ENCODE peak calls at places on chromosomes 16 and 17, in eight cellular contexts. K, I, M, S, A, W, C and R are unnamed samples.

GRCh38 chr17:44343510-44344209 is 1.4 kb upstream of the GRN start:
- DNase-seq in K (no peak), I (no peak), M (no peak), S (no peak), A (no peak), W (peak; percentile 1), C (no peak), R (no peak)

GRCh38 chr17:30290696-30291570 is 811 bp downstream of the BLMH start:
- DNase-seq in K (peak; percentile 45), I (peak; percentile 21), M (peak; percentile 57), S (peak; percentile 85), A (no peak), W (peak; percentile 79), C (peak; percentile 58), R (peak; percentile 64)

GRCh38 chr16:14600164-14600563 is 29.9 kb downstream of the PARN start:
- DNase-seq in K (peak; percentile 51), I (peak; percentile 41), M (peak; percentile 54), S (no peak), A (peak; percentile 10), W (peak; percentile 34), C (no peak), R (no peak)

GRCh38 chr17:74742153-74742515 is 5.1 kb downstream of the RAB37 start:
- DNase-seq in K (no peak), I (peak; percentile 31), M (peak; percentile 37), S (no peak), A (no peak), W (no peak), C (peak; percentile 71), R (no peak)

GRCh38 chr17:61411944-61412859 is 12.6 kb downstream of the TBX2 start:
- DNase-seq in K (peak; percentile 86), I (peak; percentile 75), M (peak; percentile 70), S (peak; percentile 81), A (peak; percentile 49), W (peak; percentile 92), C (peak; percentile 83), R (peak; percentile 96)

GRCh38 chr17:38911081-38911730 is 14.2 kb upstream of the LASP1NB start:
- DNase-seq in K (no peak), I (no peak), M (no peak), S (no peak), A (no peak), W (no peak), C (no peak), R (peak; percentile 11)

GRCh38 chr17:4607261-4607731 is 23.0 kb downstream of the SMTNL2 start:
- DNase-seq in K (peak; percentile 68), I (no peak), M (no peak), S (no peak), A (no peak), W (no peak), C (no peak), R (peak; percentile 58)

GRCh38 chr17:17900615-17901520 is 64.1 kb upstream of the SREBF1 start:
- DNase-seq in K (peak; percentile 98), I (peak; percentile 94), M (peak; percentile 89), S (peak; percentile 77), A (peak; percentile 78), W (no peak), C (peak; percentile 72), R (peak; percentile 89)

GRCh38 chr17:30393911-30394867 is 15.5 kb downstream of the CPD start:
- DNase-seq in K (no peak), I (no peak), M (no peak), S (no peak), A (no peak), W (no peak), C (no peak), R (no peak)

GRCh38 chr17:43599046-43599395 is 52.9 kb upstream of the ETV4 start:
- DNase-seq in K (no peak), I (no peak), M (no peak), S (no peak), A (no peak), W (no peak), C (no peak), R (no peak)

GRCh38 chr17:40371261-40371929 is 6.9 kb upstream of the GJD3 start:
- DNase-seq in K (no peak), I (no peak), M (no peak), S (no peak), A (peak; percentile 19), W (no peak), C (no peak), R (no peak)

GRCh38 chr16:49464093-49464492 is 90.5 kb downstream of the C16orf78 start:
- DNase-seq in K (no peak), I (no peak), M (no peak), S (no peak), A (no peak), W (no peak), C (no peak), R (no peak)

GRCh38 chr16:67764153-67764552 is 42.2 kb downstream of the RANBP10 start:
- DNase-seq in K (peak; percentile 10), I (no peak), M (peak; percentile 26), S (no peak), A (no peak), W (no peak), C (no peak), R (no peak)

GRCh38 chr17:40548982-40549680 is 16.1 kb downstream of the CCR7 start:
- DNase-seq in K (peak; percentile 85), I (peak; percentile 98), M (peak; percentile 87), S (peak; percentile 44), A (no peak), W (no peak), C (peak; percentile 40), R (peak; percentile 85)

GRCh38 chr17:15462962-15463361 is 4.5 kb downstream of the CDRT4 start:
- DNase-seq in K (peak; percentile 27), I (peak; percentile 77), M (no peak), S (no peak), A (no peak), W (no peak), C (no peak), R (no peak)

GRCh38 chr17:44320066-44320465 is 4.6 kb downstream of the SLC25A39 start:
- DNase-seq in K (no peak), I (no peak), M (no peak), S (no peak), A (no peak), W (no peak), C (no peak), R (no peak)

GRCh38 chr17:79048826-79049755 is 25.1 kb downstream of the C1QTNF1 start:
- DNase-seq in K (no peak), I (no peak), M (no peak), S (no peak), A (no peak), W (no peak), C (no peak), R (no peak)

GRCh38 chr16:28935924-28936783 is 4.4 kb downstream of the CD19 start:
- DNase-seq in K (peak; percentile 87), I (peak; percentile 42), M (peak; percentile 85), S (peak; percentile 38), A (peak; percentile 69), W (peak; percentile 69), C (peak; percentile 89), R (peak; percentile 94)

DNA sequence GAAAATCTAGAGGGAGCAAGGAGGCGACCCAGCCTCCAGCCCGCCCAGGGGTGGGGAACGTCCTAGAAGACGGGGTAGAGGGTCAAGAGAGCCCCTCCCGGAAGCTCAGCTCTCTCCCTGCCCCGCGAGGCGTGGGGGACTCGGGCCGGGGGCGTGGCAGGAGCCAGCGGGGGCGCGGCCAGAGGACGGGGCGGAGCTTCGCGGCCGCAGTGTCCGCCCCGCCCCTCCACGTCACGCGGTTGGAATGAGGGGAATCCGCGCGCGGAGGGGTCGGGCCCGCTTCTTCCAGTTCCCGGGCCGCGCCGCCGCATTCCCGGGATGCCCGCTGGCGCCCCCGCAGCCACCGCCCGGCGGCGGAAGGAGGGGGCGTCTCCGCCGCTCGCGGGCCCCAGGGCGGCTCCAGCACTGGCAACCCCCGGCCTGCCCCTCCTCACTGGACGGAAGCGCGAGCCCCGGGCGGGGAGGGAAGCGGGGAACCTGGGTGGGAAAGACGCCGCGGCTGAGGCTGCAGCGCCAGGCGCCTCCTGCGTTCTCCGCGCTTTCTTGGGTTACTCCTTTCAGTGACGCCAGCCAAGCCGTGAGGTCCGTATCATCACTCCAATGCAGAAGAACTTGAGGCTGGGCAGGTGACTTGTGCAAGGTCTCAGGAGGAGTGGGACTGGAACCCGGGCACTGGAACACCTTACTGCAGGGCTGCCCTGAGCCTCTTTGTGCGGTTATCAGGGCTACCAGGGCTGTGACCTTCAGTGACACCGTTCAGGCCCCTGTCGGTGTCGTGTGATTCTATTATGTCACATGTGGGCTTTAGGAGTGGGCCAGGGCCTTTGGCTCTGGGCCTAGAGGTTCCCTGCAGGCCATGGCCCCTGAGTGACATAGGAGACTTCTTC is 4.3 kb downstream of the MYO1C start:
- DNase-seq in K (peak; percentile 95), I (peak; percentile 84), M (peak; percentile 80), S (peak; percentile 71), A (no peak), W (peak; percentile 95), C (peak; percentile 90), R (peak; percentile 90)
- H3K27ac ChIP-seq in K (peak overlapping the region; percentile 99), I (peak overlapping the region; percentile 89), M (peak overlapping the region; percentile 61), S (peak overlapping the region; percentile 27), A (peak overlapping the region; percentile 99), W (no peak overlapping the region), C (peak overlapping the region; percentile 94), R (peak overlapping the region; percentile 96)

DNA sequence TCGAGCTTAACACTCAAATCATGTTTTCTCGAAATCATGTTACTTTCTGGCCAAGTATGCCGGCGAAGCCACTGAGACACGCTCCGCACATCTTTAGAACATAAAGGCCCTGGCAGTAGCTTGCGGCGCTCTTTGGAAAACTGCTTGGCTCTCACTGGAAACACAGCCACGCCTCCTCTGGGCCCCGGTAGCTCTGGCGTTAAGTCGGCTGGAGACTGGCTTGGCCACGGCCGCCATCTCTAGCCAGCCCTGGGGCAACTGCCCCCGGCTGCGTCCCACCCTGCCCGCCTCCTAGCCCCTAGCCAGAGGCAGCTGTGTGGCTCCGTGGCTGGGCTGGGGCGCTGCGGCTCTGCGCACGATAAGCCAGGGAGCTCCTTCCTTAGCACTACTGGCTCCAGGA is 9.2 kb upstream of the BAIAP2 start:
- DNase-seq in K (no peak), I (no peak), M (no peak), S (no peak), A (no peak), W (no peak), C (no peak), R (peak; percentile 81)
- H3K4me1 ChIP-seq in K (peaks cover 17% of the 10 kb centered on the region), I (peaks cover 2% of the 10 kb centered on the region), M (peaks cover 3% of the 10 kb centered on the region), S (peaks cover 12% of the 10 kb centered on the region), A (peaks cover 18% of the 10 kb centered on the region), W (peaks cover 9% of the 10 kb centered on the region), C (peaks cover 24% of the 10 kb centered on the region), R (peaks cover 54% of the 10 kb centered on the region)

GRCh38 chr16:88754912-88755744 is 29.9 kb downstream of the PIEZO1 start:
- DNase-seq in K (peak; percentile 25), I (peak; percentile 63), M (peak; percentile 20), S (peak; percentile 85), A (no peak), W (peak; percentile 80), C (no peak), R (no peak)
- TF ChIP-seq CTCF in K (no peak), I (peak; percentile 43), M (peak; percentile 43), S (peak; percentile 39), A (no peak), W (peak; percentile 68), C (no peak), R (peak; percentile 36)

DNA sequence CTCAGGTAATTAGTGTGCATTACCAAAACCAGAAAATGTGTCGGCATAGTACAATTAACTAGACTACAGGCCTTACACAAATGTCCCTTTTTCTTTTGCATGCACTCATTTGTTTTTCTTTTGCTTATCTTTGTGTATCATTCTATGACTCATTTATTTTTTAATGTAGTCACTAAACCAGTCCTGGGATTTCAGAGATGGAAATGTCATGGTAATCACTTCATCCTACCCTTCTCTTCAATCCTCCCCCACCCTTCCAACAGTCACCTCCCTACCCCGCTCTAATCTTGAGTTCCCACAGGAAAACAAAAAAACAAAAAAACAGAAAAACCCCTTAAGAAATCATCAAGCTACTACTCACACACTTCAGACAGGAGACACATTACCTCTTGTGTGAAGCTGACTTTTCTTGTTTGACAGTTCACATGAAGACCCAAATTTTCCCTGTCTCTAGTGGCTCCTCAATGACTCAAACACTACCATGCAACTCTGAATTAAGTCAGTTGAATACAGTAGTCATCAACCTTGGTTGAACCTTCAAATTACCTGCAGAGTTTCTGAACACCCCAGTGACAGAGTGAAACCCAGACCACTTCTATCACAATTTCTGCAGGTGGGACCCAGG is 242.4 kb upstream of the SALL1 start:
- DNase-seq in K (no peak), I (peak; percentile 51), M (peak; percentile 1), S (peak; percentile 67), A (no peak), W (no peak), C (no peak), R (no peak)
- H3K27ac ChIP-seq in K (no peak overlapping the region), I (no peak overlapping the region), M (no peak overlapping the region), S (no peak overlapping the region), A (no peak overlapping the region), W (no peak overlapping the region), C (no peak overlapping the region), R (no peak overlapping the region)